ENCODE peak calls at places on chromosome 5, in eight cellular contexts. Y is psoas muscle; P is CD8-positive, alpha-beta memory T cell; S is cardiac fibroblast; T is H7; J is A549; F is cardiac muscle cell; B is effector memory CD4-positive, alpha-beta T cell. Z is an unnamed sample.

GRCh38 chr5:164255598-164256213 is 750.3 kb downstream of the MAT2B start:
- DNase-seq in P (no peak), S (no peak), Y (no peak), B (no peak), F (no peak), J (no peak), T (no peak), Z (no peak)

GRCh38 chr5:154172785-154173184 is 17.7 kb upstream of the GALNT10 start:
- DNase-seq in P (no peak), T (no peak), Y (no peak), J (no peak), F (no peak), S (no peak), B (no peak), Z (no peak)

GRCh38 chr5:171823269-171823668 is 37.7 kb downstream of the SMIM23 start:
- DNase-seq in Y (no peak), P (no peak), T (no peak), J (no peak), S (no peak), F (no peak), B (no peak), Z (no peak)

GRCh38 chr5:14447958-14448881 is 133.4 kb upstream of the OTULINL start:
- DNase-seq in J (no peak), Y (no peak), B (no peak), T (peak), P (no peak), S (peak), F (peak), Z (no peak)

GRCh38 chr5:153661897-153662296 is 171.4 kb downstream of the GRIA1 start:
- DNase-seq in F (no peak), S (no peak), T (no peak), Y (no peak), P (no peak), B (no peak), J (no peak), Z (no peak)

GRCh38 chr5:78699565-78700143 is 51.1 kb upstream of the LHFPL2 start:
- DNase-seq in Y (peak), P (no peak), T (no peak), F (peak), J (peak), S (peak), B (no peak), Z (no peak)

GRCh38 chr5:78628260-78629024 is 20.1 kb downstream of the LHFPL2 start:
- DNase-seq in T (no peak), S (no peak), B (no peak), F (no peak), J (no peak), P (no peak), Y (no peak), Z (no peak)

GRCh38 chr5:167708449-167708848 is 583.0 kb upstream of the WWC1 start:
- DNase-seq in T (peak), Y (no peak), F (no peak), S (no peak), J (peak), B (no peak), P (no peak), Z (no peak)

GRCh38 chr5:134958755-134959154 is 9.0 kb upstream of the CATSPER3 start:
- DNase-seq in Y (no peak), J (no peak), P (no peak), B (no peak), T (peak), F (no peak), S (no peak), Z (no peak)

GRCh38 chr5:634191-634590 is 22.1 kb downstream of the CEP72 start:
- DNase-seq in J (no peak), S (no peak), B (no peak), Y (no peak), F (no peak), P (no peak), T (no peak), Z (no peak)

GRCh38 chr5:160496334-160496733 is 74.7 kb downstream of the PTTG1 start:
- DNase-seq in P (no peak), S (no peak), B (no peak), Y (no peak), F (no peak), J (no peak), T (no peak), Z (no peak)

GRCh38 chr5:181124526-181124925 is 6.4 kb downstream of the OR2V1 start:
- DNase-seq in Y (no peak), B (no peak), J (no peak), T (no peak), F (no peak), S (no peak), P (no peak), Z (no peak)

GRCh38 chr5:10276691-10277090 is 26.6 kb downstream of the CCT5 start:
- DNase-seq in S (no peak), P (no peak), T (no peak), F (no peak), J (no peak), B (no peak), Y (no peak), Z (no peak)

GRCh38 chr5:154355141-154355611 is 90.6 kb upstream of the SAP30L start:
- DNase-seq in J (no peak), S (no peak), P (no peak), F (peak), T (peak), B (no peak), Y (peak), Z (no peak)

GRCh38 chr5:151448038-151448985 is 909 bp downstream of the SLC36A1 start:
- DNase-seq in F (peak), J (peak), P (no peak), B (no peak), S (peak), Y (no peak), T (peak), Z (no peak)

GRCh38 chr5:145554399-145554798 is 280.7 kb downstream of the PRELID2 start:
- DNase-seq in J (no peak), F (peak), P (no peak), Y (no peak), T (no peak), B (no peak), S (peak), Z (no peak)

GRCh38 chr5:180135128-180135955 is 63.8 kb upstream of the RNF130 start:
- DNase-seq in S (peak), P (no peak), Y (no peak), J (no peak), T (peak), B (no peak), F (peak), Z (no peak)

GRCh38 chr5:14665949-14666741 is 1.6 kb downstream of the OTULIN start:
- DNase-seq in J (peak), P (peak), B (peak), T (peak), F (no peak), Y (no peak), S (no peak), Z (no peak)

GRCh38 chr5:133993152-133993548 is 11.6 kb downstream of the VDAC1 start:
- DNase-seq in J (no peak), F (peak), T (no peak), Y (no peak), S (peak), B (no peak), P (no peak), Z (no peak)

GRCh38 chr5:131570757-131571156 is 64.3 kb downstream of the RAPGEF6 start:
- DNase-seq in P (no peak), B (no peak), J (no peak), F (peak), S (peak), T (no peak), Y (no peak), Z (no peak)

GRCh38 chr5:173163219-173163618 is 18.9 kb downstream of the BNIP1 start:
- DNase-seq in P (no peak), F (peak), J (no peak), Y (no peak), S (peak), T (peak), B (no peak), Z (no peak)

GRCh38 chr5:171409164-171410136 is 10.0 kb upstream of the FGF18 start:
- DNase-seq in Y (no peak), T (no peak), S (no peak), P (no peak), J (no peak), B (no peak), F (no peak), Z (no peak)

GRCh38 chr5:423626-424258 is 19.2 kb upstream of the EXOC3 start:
- DNase-seq in S (no peak), J (no peak), F (no peak), P (no peak), Y (no peak), B (no peak), T (no peak), Z (no peak)

GRCh38 chr5:11511878-11512277 is 392.4 kb downstream of the CTNND2 start:
- DNase-seq in P (no peak), T (no peak), Y (no peak), F (no peak), S (no peak), J (no peak), B (no peak), Z (no peak)

GRCh38 chr5:109590799-109591198 is 98.9 kb upstream of the MAN2A1 start:
- DNase-seq in P (no peak), T (no peak), Y (no peak), B (no peak), S (no peak), J (no peak), F (no peak), Z (no peak)

GRCh38 chr5:112689510-112689909 is 48.2 kb upstream of the APC start:
- DNase-seq in J (no peak), T (no peak), B (no peak), Y (no peak), F (peak), P (no peak), S (peak), Z (no peak)

GRCh38 chr5:5350101-5350500 is 72.4 kb upstream of the ICE1 start:
- DNase-seq in F (no peak), Y (no peak), J (peak), S (no peak), B (no peak), P (no peak), T (no peak), Z (no peak)

GRCh38 chr5:134534058-134534725 is 8.7 kb downstream of the JADE2 start:
- DNase-seq in B (no peak), J (no peak), T (no peak), F (no peak), Y (no peak), S (no peak), P (no peak), Z (no peak)

GRCh38 chr5:133111299-133111698 is 59.5 kb downstream of the HSPA4 start:
- DNase-seq in T (peak), Y (peak), S (peak), B (peak), P (peak), J (peak), F (peak), Z (no peak)

GRCh38 chr5:180811012-180811622 is 8.5 kb upstream of the MGAT1 start:
- DNase-seq in F (no peak), Y (no peak), T (no peak), S (no peak), P (no peak), B (no peak), J (no peak), Z (no peak)

DNA sequence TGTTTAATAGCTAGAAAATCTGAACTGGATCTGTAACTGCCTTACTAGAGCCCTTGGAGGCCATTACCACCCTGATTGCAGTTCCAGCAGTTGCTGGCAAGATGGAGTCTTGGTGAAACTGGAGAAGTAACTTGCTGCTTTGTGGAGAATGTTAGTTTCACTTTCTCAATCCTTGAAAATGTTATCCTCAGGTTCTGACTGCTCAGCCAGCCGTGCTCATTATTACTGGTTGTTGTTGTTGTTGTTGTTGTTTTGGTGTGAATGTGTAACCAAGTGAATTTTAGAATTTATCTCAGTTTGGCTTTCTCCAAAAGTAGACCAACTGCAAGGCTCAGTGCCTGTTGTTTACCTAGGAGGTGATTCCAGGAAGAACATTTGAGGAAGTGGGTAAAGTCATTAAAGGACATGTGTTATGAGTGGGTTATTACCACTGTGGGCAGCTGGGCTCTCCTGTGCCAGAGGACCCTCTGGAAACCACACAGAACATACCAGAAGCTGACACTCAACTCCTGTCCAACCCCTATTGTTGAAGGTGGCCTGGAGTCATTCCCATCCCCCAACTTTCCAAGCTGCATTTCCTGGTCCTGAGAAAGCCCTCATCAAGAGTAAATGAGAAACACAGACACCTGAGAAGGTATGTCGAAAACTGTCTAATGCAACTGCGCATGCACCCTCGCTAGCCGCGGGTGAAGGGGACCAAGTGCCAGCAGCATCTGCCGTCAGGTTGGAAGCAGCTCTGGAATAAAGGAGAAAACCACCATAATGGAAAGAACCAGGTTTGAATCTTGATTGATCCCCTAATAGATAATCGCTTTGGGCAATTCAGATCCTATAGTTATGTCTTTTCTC is 111.6 kb downstream of the CMYA5 start:
- DNase-seq in S (no peak), B (no peak), Y (no peak), F (peak), J (peak), T (no peak), P (no peak), Z (no peak)
- H3K4me3 ChIP-seq in S (no peak), B (no peak), Y (no peak), F (no peak), J (no peak), T (no peak), P (no peak), Z (no peak)

GRCh38 chr5:169006878-169007790 is 293.8 kb downstream of the SLIT3 start:
- DNase-seq in Y (no peak), F (no peak), J (peak), S (no peak), P (no peak), B (no peak), T (no peak), Z (no peak)
- H3K4me3 ChIP-seq in Y (no peak), F (no peak), J (no peak), S (no peak), P (no peak), B (no peak), T (no peak), Z (no peak)

GRCh38 chr5:144191998-144192397 is 21.3 kb downstream of the KCTD16 start:
- DNase-seq in T (peak), B (no peak), P (peak), J (peak), S (peak), F (peak), Y (no peak), Z (no peak)
- H3K4me3 ChIP-seq in T (no peak), B (no peak), P (peak), J (no peak), S (peak), F (no peak), Y (no peak), Z (peak)

GRCh38 chr5:122908662-122909061 is 63.2 kb downstream of the SNX24 start:
- DNase-seq in J (peak), T (no peak), Y (no peak), P (no peak), S (peak), F (peak), B (no peak), Z (no peak)
- H3K4me3 ChIP-seq in J (no peak), T (no peak), Y (no peak), P (no peak), S (no peak), F (no peak), B (no peak), Z (no peak)

GRCh38 chr5:147830035-147830434 is 1.4 kb downstream of the SPINK1 start:
- DNase-seq in S (no peak), T (no peak), J (no peak), B (no peak), Y (no peak), F (no peak), P (no peak), Z (no peak)
- H3K4me3 ChIP-seq in S (no peak), T (no peak), J (no peak), B (no peak), Y (no peak), F (no peak), P (no peak), Z (no peak)

GRCh38 chr5:141681295-141681694 is 735 bp downstream of the ARAP3 start:
- DNase-seq in J (no peak), B (no peak), S (no peak), P (no peak), F (no peak), Y (no peak), T (no peak), Z (no peak)

GRCh38 chr5:141680178-141680577 is 1.9 kb downstream of the ARAP3 start:
- DNase-seq in P (no peak), Y (no peak), S (no peak), T (no peak), J (no peak), B (no peak), F (no peak), Z (no peak)

GRCh38 chr5:141683596-141684161 is 1.6 kb upstream of the ARAP3 start:
- DNase-seq in S (no peak), Y (no peak), T (no peak), F (no peak), B (no peak), P (no peak), J (no peak), Z (no peak)

GRCh38 chr5:141681695-141682641 is at the start of gene ARAP3:
- DNase-seq in P (peak), F (peak), Y (peak), J (peak), B (peak), S (peak), T (peak), Z (no peak)

GRCh38 chr5:141680751-141681201 is 1.3 kb downstream of the ARAP3 start:
- DNase-seq in P (no peak), T (peak), J (no peak), Y (peak), F (peak), B (no peak), S (peak), Z (no peak)
- H3K4me3 ChIP-seq in P (no peak), T (peak), J (peak), Y (peak), F (no peak), B (no peak), S (peak), Z (peak)